ENCODE peak calls at places on chromosomes 2 and 18, in four cellular contexts. One of them, this sample, is unnamed.
A peak's percentile ranks its signal among the peaks of the same experiment; 100 is the strongest.

GRCh38 chr2:57720728-57721627 is 325.6 kb upstream of the VRK2 start:
- DNase-seq in cardiac septum: no peak
- DNase-seq in upper lobe of right lung: peak; percentile 5
- DNase-seq in A549: peak; percentile 38
- DNase-seq in this sample: no peak

GRCh38 chr2:78431241-78431640 is 594.3 kb upstream of the REG3G start:
- DNase-seq in cardiac septum: no peak
- DNase-seq in upper lobe of right lung: no peak
- DNase-seq in A549: no peak
- DNase-seq in this sample: no peak

GRCh38 chr2:47724221-47724981 is 58.5 kb upstream of the MSH6 start:
- DNase-seq in cardiac septum: no peak
- DNase-seq in upper lobe of right lung: no peak
- DNase-seq in A549: no peak
- DNase-seq in this sample: no peak

GRCh38 chr2:233470839-233471238 is 95.7 kb downstream of the USP40 start:
- DNase-seq in cardiac septum: peak; percentile 63
- DNase-seq in upper lobe of right lung: no peak
- DNase-seq in A549: no peak
- DNase-seq in this sample: no peak

GRCh38 chr18:37654711-37655369 is 89.2 kb upstream of the CELF4 start:
- DNase-seq in cardiac septum: no peak
- DNase-seq in upper lobe of right lung: no peak
- DNase-seq in A549: no peak
- DNase-seq in this sample: peak; percentile 36

GRCh38 chr2:18949871-18950597 is 360.7 kb upstream of the NT5C1B start:
- DNase-seq in cardiac septum: no peak
- DNase-seq in upper lobe of right lung: no peak
- DNase-seq in A549: peak; percentile 31
- DNase-seq in this sample: no peak

GRCh38 chr2:120887844-120888243 is 152.2 kb downstream of the GLI2 start:
- DNase-seq in cardiac septum: no peak
- DNase-seq in upper lobe of right lung: no peak
- DNase-seq in A549: no peak
- DNase-seq in this sample: no peak

GRCh38 chr2:58313926-58314325 is 72.8 kb upstream of the FANCL start:
- DNase-seq in cardiac septum: no peak
- DNase-seq in upper lobe of right lung: no peak
- DNase-seq in A549: no peak
- DNase-seq in this sample: no peak

GRCh38 chr2:241390301-241391206 is 34.5 kb downstream of the FARP2 start:
- DNase-seq in cardiac septum: no peak
- DNase-seq in upper lobe of right lung: no peak
- DNase-seq in A549: no peak
- DNase-seq in this sample: no peak

GRCh38 chr2:174835797-174836255 is 71.6 kb upstream of the CHRNA1 start:
- DNase-seq in cardiac septum: no peak
- DNase-seq in upper lobe of right lung: no peak
- DNase-seq in A549: no peak
- DNase-seq in this sample: no peak

GRCh38 chr2:3472296-3472695 is 47.0 kb downstream of the ADI1 start:
- DNase-seq in cardiac septum: no peak
- DNase-seq in upper lobe of right lung: no peak
- DNase-seq in A549: no peak
- DNase-seq in this sample: no peak

GRCh38 chr2:237482485-237482884 is 4.6 kb upstream of the MLPH start:
- DNase-seq in cardiac septum: peak; percentile 84
- DNase-seq in upper lobe of right lung: peak; percentile 94
- DNase-seq in A549: no peak
- DNase-seq in this sample: no peak

GRCh38 chr2:219302412-219302968 is 6.7 kb downstream of the PTPRN start:
- DNase-seq in cardiac septum: peak; percentile 74
- DNase-seq in upper lobe of right lung: peak; percentile 51
- DNase-seq in A549: no peak
- DNase-seq in this sample: no peak

GRCh38 chr18:74942319-74942910 is 266.5 kb downstream of the PTGR3 start:
- DNase-seq in cardiac septum: no peak
- DNase-seq in upper lobe of right lung: no peak
- DNase-seq in A549: no peak
- DNase-seq in this sample: no peak

GRCh38 chr2:11056614-11057013 is 98.7 kb upstream of the SLC66A3 start:
- DNase-seq in cardiac septum: no peak
- DNase-seq in upper lobe of right lung: no peak
- DNase-seq in A549: no peak
- DNase-seq in this sample: peak; percentile 36

GRCh38 chr2:239175181-239175580 is 225.6 kb downstream of the HDAC4 start:
- DNase-seq in cardiac septum: peak; percentile 69
- DNase-seq in upper lobe of right lung: peak; percentile 39
- DNase-seq in A549: no peak
- DNase-seq in this sample: peak; percentile 80

GRCh38 chr18:49721981-49722380 is 91.4 kb downstream of the ACAA2 start:
- DNase-seq in cardiac septum: no peak
- DNase-seq in upper lobe of right lung: no peak
- DNase-seq in A549: no peak
- DNase-seq in this sample: no peak

GRCh38 chr2:122423934-122424333 is 668.5 kb downstream of the TSN start:
- DNase-seq in cardiac septum: no peak
- DNase-seq in upper lobe of right lung: no peak
- DNase-seq in A549: no peak
- DNase-seq in this sample: no peak

GRCh38 chr18:6236258-6236657 is 178.5 kb downstream of the L3MBTL4 start:
- DNase-seq in cardiac septum: no peak
- DNase-seq in upper lobe of right lung: no peak
- DNase-seq in A549: no peak
- DNase-seq in this sample: no peak

GRCh38 chr2:167988296-167988695 is 259.1 kb downstream of the STK39 start:
- DNase-seq in cardiac septum: no peak
- DNase-seq in upper lobe of right lung: no peak
- DNase-seq in A549: no peak
- DNase-seq in this sample: no peak

GRCh38 chr2:55985406-55985805 is 61.8 kb upstream of the EFEMP1 start:
- DNase-seq in cardiac septum: no peak
- DNase-seq in upper lobe of right lung: no peak
- DNase-seq in A549: no peak
- DNase-seq in this sample: no peak

GRCh38 chr2:96108578-96109561 is 7.5 kb downstream of the ADRA2B start:
- DNase-seq in cardiac septum: peak; percentile 87
- DNase-seq in upper lobe of right lung: peak; percentile 55
- DNase-seq in A549: no peak
- DNase-seq in this sample: no peak

GRCh38 chr2:238816296-238816695 is 31.6 kb upstream of the TWIST2 start:
- DNase-seq in cardiac septum: no peak
- DNase-seq in upper lobe of right lung: no peak
- DNase-seq in A549: no peak
- DNase-seq in this sample: no peak

GRCh38 chr2:98605076-98605475 is 3.2 kb downstream of the COA5 start:
- DNase-seq in cardiac septum: no peak
- DNase-seq in upper lobe of right lung: no peak
- DNase-seq in A549: no peak
- DNase-seq in this sample: no peak

GRCh38 chr2:183267148-183267827 is 143.0 kb downstream of the NUP35 start:
- DNase-seq in cardiac septum: no peak
- DNase-seq in upper lobe of right lung: no peak
- DNase-seq in A549: no peak
- DNase-seq in this sample: no peak

GRCh38 chr2:238108423-238109201 is 8.5 kb downstream of the ESPNL start:
- DNase-seq in cardiac septum: peak; percentile 71
- DNase-seq in upper lobe of right lung: peak; percentile 62
- DNase-seq in A549: no peak
- DNase-seq in this sample: peak; percentile 75

GRCh38 chr2:179745615-179746263 is 115.7 kb downstream of the ZNF385B start:
- DNase-seq in cardiac septum: no peak
- DNase-seq in upper lobe of right lung: peak; percentile 66
- DNase-seq in A549: no peak
- DNase-seq in this sample: no peak

GRCh38 chr2:241812730-241813079 is 3.7 kb downstream of the NEU4 start:
- DNase-seq in cardiac septum: peak; percentile 60
- DNase-seq in upper lobe of right lung: no peak
- DNase-seq in A549: no peak
- DNase-seq in this sample: no peak

GRCh38 chr2:144938308-144938709 is 418.4 kb upstream of the ZEB2 start:
- DNase-seq in cardiac septum: no peak
- DNase-seq in upper lobe of right lung: no peak
- DNase-seq in A549: no peak
- DNase-seq in this sample: no peak

GRCh38 chr18:57027190-57027708 is 119.6 kb upstream of the BOD1L2 start:
- DNase-seq in cardiac septum: no peak
- DNase-seq in upper lobe of right lung: no peak
- DNase-seq in A549: no peak
- DNase-seq in this sample: no peak

GRCh38 chr2:207123776-207124391 is 41.9 kb downstream of the KLF7 start:
- DNase-seq in cardiac septum: no peak
- DNase-seq in upper lobe of right lung: no peak
- DNase-seq in A549: no peak
- DNase-seq in this sample: no peak

GRCh38 chr2:201950606-201951005 is 83.0 kb upstream of the FZD7 start:
- DNase-seq in cardiac septum: no peak
- DNase-seq in upper lobe of right lung: no peak
- DNase-seq in A549: no peak
- DNase-seq in this sample: no peak

GRCh38 chr2:42614838-42615237 is 46.4 kb downstream of the MTA3 start:
- DNase-seq in cardiac septum: no peak
- DNase-seq in upper lobe of right lung: no peak
- DNase-seq in A549: no peak
- DNase-seq in this sample: no peak

GRCh38 chr2:225041210-225041870 is 928 bp downstream of the DOCK10 start:
- DNase-seq in cardiac septum: no peak
- DNase-seq in upper lobe of right lung: peak; percentile 69
- DNase-seq in A549: peak; percentile 44
- DNase-seq in this sample: no peak

GRCh38 chr18:1777843-1778242 is 793.5 kb downstream of the METTL4 start:
- DNase-seq in cardiac septum: no peak
- DNase-seq in upper lobe of right lung: no peak
- DNase-seq in A549: no peak
- DNase-seq in this sample: no peak

GRCh38 chr2:69077224-69077953 is 64.4 kb downstream of the ANTXR1 start:
- DNase-seq in cardiac septum: no peak
- DNase-seq in upper lobe of right lung: no peak
- DNase-seq in A549: no peak
- DNase-seq in this sample: no peak

GRCh38 chr2:71952572-71953188 is 195.0 kb downstream of the CYP26B1 start:
- DNase-seq in cardiac septum: no peak
- DNase-seq in upper lobe of right lung: no peak
- DNase-seq in A549: no peak
- DNase-seq in this sample: no peak

GRCh38 chr2:238601433-238602222 is 174.9 kb downstream of the ASB1 start:
- DNase-seq in cardiac septum: no peak
- DNase-seq in upper lobe of right lung: no peak
- DNase-seq in A549: no peak
- DNase-seq in this sample: no peak